ENCODE peak calls at places on chromosome 20, in ten cellular contexts. H, S, J, O, W, Y, K, M, X and Q are unnamed samples.

GRCh38 chr20:3710703-3711417 is 1.5 kb downstream of the SIGLEC1 start:
- DNase-seq in H (peak), S (peak), J (peak), O (peak), W (peak), Y (peak), K (no peak), M (peak), X (peak), Q (peak)

GRCh38 chr20:9298906-9299305 is 215.5 kb upstream of the LAMP5 start:
- DNase-seq in H (no peak), S (no peak), J (no peak), O (no peak), W (no peak), Y (no peak), K (no peak), M (no peak), X (no peak), Q (no peak)

GRCh38 chr20:44742304-44743079 is 3.2 kb upstream of the KCNK15 start:
- DNase-seq in H (no peak), S (no peak), J (no peak), O (no peak), W (no peak), Y (no peak), K (peak), M (no peak), X (no peak), Q (no peak)

GRCh38 chr20:38649275-38649891 is 47.8 kb downstream of the ARHGAP40 start:
- DNase-seq in H (peak), S (peak), J (peak), O (no peak), W (no peak), Y (no peak), K (no peak), M (no peak), X (peak), Q (no peak)

GRCh38 chr20:19944772-19945459 is 72.2 kb upstream of the NAA20 start:
- DNase-seq in H (peak), S (no peak), J (no peak), O (no peak), W (no peak), Y (no peak), K (no peak), M (no peak), X (peak), Q (peak)

GRCh38 chr20:24158271-24158670 is 169.7 kb upstream of the GGTLC1 start:
- DNase-seq in H (no peak), S (no peak), J (no peak), O (no peak), W (no peak), Y (no peak), K (no peak), M (no peak), X (no peak), Q (no peak)

GRCh38 chr20:53748821-53749402 is 155.3 kb upstream of the ZNF217 start:
- DNase-seq in H (no peak), S (no peak), J (no peak), O (no peak), W (no peak), Y (no peak), K (no peak), M (peak), X (no peak), Q (no peak)

GRCh38 chr20:373171-373890 is 7.2 kb upstream of the TRIB3 start:
- DNase-seq in H (peak), S (no peak), J (no peak), O (peak), W (no peak), Y (no peak), K (peak), M (no peak), X (peak), Q (no peak)

GRCh38 chr20:40536866-40537265 is 152.2 kb downstream of the MAFB start:
- DNase-seq in H (no peak), S (no peak), J (no peak), O (no peak), W (no peak), Y (no peak), K (no peak), M (no peak), X (no peak), Q (no peak)

GRCh38 chr20:38298768-38299288 is 5.1 kb upstream of the BPI start:
- DNase-seq in H (no peak), S (no peak), J (no peak), O (no peak), W (no peak), Y (no peak), K (no peak), M (no peak), X (no peak), Q (no peak)

GRCh38 chr20:5539656-5540055 is 210.5 kb upstream of the SHLD1 start:
- DNase-seq in H (no peak), S (no peak), J (no peak), O (no peak), W (no peak), Y (no peak), K (no peak), M (no peak), X (no peak), Q (no peak)

GRCh38 chr20:35013421-35014411 is 58.0 kb downstream of the MYH7B start:
- DNase-seq in H (no peak), S (no peak), J (no peak), O (no peak), W (no peak), Y (no peak), K (peak), M (no peak), X (no peak), Q (no peak)

GRCh38 chr20:17042122-17042521 is 184.7 kb upstream of the PCSK2 start:
- DNase-seq in H (no peak), S (no peak), J (no peak), O (no peak), W (no peak), Y (no peak), K (no peak), M (no peak), X (no peak), Q (no peak)

GRCh38 chr20:53643031-53643832 is 49.6 kb upstream of the ZNF217 start:
- DNase-seq in H (peak), S (no peak), J (no peak), O (peak), W (peak), Y (peak), K (peak), M (peak), X (peak), Q (peak)

GRCh38 chr20:63182425-63182824 is 33.5 kb downstream of the YTHDF1 start:
- DNase-seq in H (no peak), S (no peak), J (no peak), O (no peak), W (no peak), Y (no peak), K (no peak), M (no peak), X (no peak), Q (no peak)

GRCh38 chr20:19693508-19693907 is 64.5 kb upstream of the RIN2 start:
- DNase-seq in H (no peak), S (no peak), J (no peak), O (no peak), W (no peak), Y (no peak), K (no peak), M (no peak), X (no peak), Q (no peak)

GRCh38 chr20:32555584-32555983 is 29.5 kb downstream of the NOL4L start:
- DNase-seq in H (no peak), S (no peak), J (no peak), O (no peak), W (no peak), Y (no peak), K (no peak), M (no peak), X (no peak), Q (no peak)

GRCh38 chr20:19789446-19789845 is 31.4 kb downstream of the RIN2 start:
- DNase-seq in H (peak), S (no peak), J (no peak), O (no peak), W (no peak), Y (no peak), K (no peak), M (no peak), X (no peak), Q (no peak)

GRCh38 chr20:34143951-34144350 is 31.9 kb upstream of the EIF2S2 start:
- DNase-seq in H (peak), S (no peak), J (no peak), O (peak), W (no peak), Y (no peak), K (no peak), M (no peak), X (peak), Q (no peak)

GRCh38 chr20:44040202-44040915 is 125.7 kb downstream of the TOX2 start:
- DNase-seq in H (no peak), S (no peak), J (no peak), O (no peak), W (no peak), Y (no peak), K (peak), M (no peak), X (no peak), Q (no peak)

GRCh38 chr20:11389188-11389587 is 528.5 kb upstream of the BTBD3 start:
- DNase-seq in H (no peak), S (no peak), J (no peak), O (no peak), W (no peak), Y (no peak), K (no peak), M (no peak), X (no peak), Q (no peak)

GRCh38 chr20:992801-993535 is 9.1 kb downstream of the RSPO4 start:
- DNase-seq in H (no peak), S (no peak), J (no peak), O (no peak), W (no peak), Y (no peak), K (no peak), M (no peak), X (no peak), Q (no peak)

GRCh38 chr20:584375-585301 is 25.5 kb downstream of the TCF15 start:
- DNase-seq in H (no peak), S (no peak), J (no peak), O (no peak), W (no peak), Y (no peak), K (peak), M (no peak), X (no peak), Q (no peak)

GRCh38 chr20:38043512-38044300 is 10.2 kb downstream of the RPRD1B start:
- DNase-seq in H (peak), S (no peak), J (no peak), O (peak), W (no peak), Y (no peak), K (no peak), M (no peak), X (peak), Q (no peak)

GRCh38 chr20:25047766-25048165 is 10.2 kb downstream of the ACSS1 start:
- DNase-seq in H (no peak), S (no peak), J (no peak), O (no peak), W (no peak), Y (no peak), K (peak), M (no peak), X (no peak), Q (peak)

GRCh38 chr20:4736875-4737274 is 15.2 kb downstream of the PRND start:
- DNase-seq in H (no peak), S (no peak), J (no peak), O (no peak), W (no peak), Y (no peak), K (no peak), M (no peak), X (no peak), Q (no peak)

GRCh38 chr20:21322083-21322710 is 19.1 kb downstream of the XRN2 start:
- DNase-seq in H (no peak), S (no peak), J (no peak), O (no peak), W (no peak), Y (no peak), K (no peak), M (no peak), X (peak), Q (no peak)

GRCh38 chr20:62063981-62064787 is 1.5 kb downstream of the TAF4 start:
- DNase-seq in H (peak), S (peak), J (no peak), O (no peak), W (no peak), Y (no peak), K (peak), M (no peak), X (no peak), Q (no peak)

GRCh38 chr20:2476742-2477615 is 6.4 kb upstream of the SNRPB start:
- DNase-seq in H (peak), S (no peak), J (no peak), O (no peak), W (no peak), Y (no peak), K (no peak), M (no peak), X (no peak), Q (no peak)

GRCh38 chr20:9417665-9418064 is 96.7 kb upstream of the LAMP5 start:
- DNase-seq in H (no peak), S (no peak), J (no peak), O (no peak), W (no peak), Y (no peak), K (no peak), M (no peak), X (no peak), Q (no peak)

GRCh38 chr20:1816384-1817381 is 78.5 kb upstream of the SIRPA start:
- DNase-seq in H (peak), S (peak), J (no peak), O (peak), W (no peak), Y (no peak), K (no peak), M (peak), X (no peak), Q (no peak)

GRCh38 chr20:60352017-60352416 is 393.8 kb downstream of the CDH26 start:
- DNase-seq in H (no peak), S (no peak), J (no peak), O (no peak), W (no peak), Y (no peak), K (no peak), M (no peak), X (no peak), Q (no peak)

GRCh38 chr20:17646209-17646717 is 35.8 kb downstream of the RRBP1 start:
- DNase-seq in H (no peak), S (no peak), J (no peak), O (no peak), W (no peak), Y (no peak), K (peak), M (no peak), X (no peak), Q (no peak)

GRCh38 chr20:6685181-6685582 is 82.3 kb upstream of the BMP2 start:
- DNase-seq in H (peak), S (no peak), J (no peak), O (no peak), W (no peak), Y (no peak), K (no peak), M (no peak), X (peak), Q (no peak)